ENCODE peak calls at places on chromosomes 3 and 15, in five cellular contexts. T is progenitor cell of endocrine pancreas, A is tibial nerve, F is GM23248, G is SK-N-SH. E is an unnamed sample.

GRCh38 chr3:157493627-157494550 is 9.3 kb downstream of the VEPH1 start:
- DNase-seq in G (peak; percentile 12), A (no peak), T (no peak), F (peak; percentile 78), E (peak; percentile 47)

GRCh38 chr15:51006336-51006985 is 88.2 kb downstream of the TNFAIP8L3 start:
- DNase-seq in F (no peak), G (no peak), A (no peak), T (no peak), E (no peak)

GRCh38 chr3:55692958-55693558 is 206.0 kb upstream of the WNT5A start:
- DNase-seq in F (peak; percentile 47), T (no peak), G (peak; percentile 29), A (no peak), E (peak; percentile 21)

GRCh38 chr3:190522621-190523222 is 8.8 kb downstream of the IL1RAP start:
- DNase-seq in G (no peak), F (no peak), A (no peak), T (no peak), E (no peak)

GRCh38 chr3:192915306-192915705 is 2.4 kb downstream of the MB21D2 start:
- DNase-seq in A (no peak), T (no peak), G (peak; percentile 21), F (peak; percentile 61), E (peak; percentile 26)

GRCh38 chr3:133476971-133477375 is 77.1 kb downstream of the BFSP2 start:
- DNase-seq in G (no peak), A (no peak), T (no peak), F (no peak), E (no peak)

GRCh38 chr3:158738653-158739052 is 6.4 kb upstream of the RARRES1 start:
- DNase-seq in A (no peak), G (no peak), F (no peak), T (no peak), E (no peak)

GRCh38 chr3:46127503-46127902 is 80.6 kb downstream of the CCR1 start:
- DNase-seq in A (no peak), F (peak; percentile 89), G (no peak), T (no peak), E (peak; percentile 66)

GRCh38 chr15:94844533-94845390 is 613.4 kb downstream of the MCTP2 start:
- DNase-seq in A (peak; percentile 37), T (peak; percentile 41), G (peak; percentile 77), F (peak; percentile 5), E (peak; percentile 66)

GRCh38 chr3:8519774-8520448 is 18.3 kb downstream of the LMCD1 start:
- DNase-seq in G (no peak), T (no peak), A (no peak), F (no peak), E (no peak)

GRCh38 chr3:8555705-8556314 is 54.2 kb downstream of the LMCD1 start:
- DNase-seq in A (no peak), G (peak; percentile 61), T (no peak), F (no peak), E (no peak)

GRCh38 chr3:24237971-24238767 is 256.5 kb downstream of the THRB start:
- DNase-seq in F (peak; percentile 92), T (peak; percentile 26), A (peak; percentile 76), G (peak; percentile 61), E (peak; percentile 74)

GRCh38 chr3:49007771-49008528 is 759 bp downstream of the WDR6 start:
- DNase-seq in A (peak; percentile 77), G (peak; percentile 92), T (peak; percentile 58), F (peak; percentile 92), E (peak; percentile 95)

GRCh38 chr15:70324001-70324974 is 226.6 kb upstream of the TLE3 start:
- DNase-seq in G (peak; percentile 53), F (peak; percentile 81), T (no peak), A (no peak), E (peak; percentile 66)

GRCh38 chr15:98881526-98882517 is 125.8 kb downstream of the PGPEP1L start:
- DNase-seq in T (no peak), G (peak; percentile 67), A (no peak), F (peak; percentile 79), E (peak; percentile 55)